ENCODE peak calls at places on chromosomes 1 and 21, in five cellular contexts. One of them, this sample, is unnamed.

GRCh38 chr1:31814041-31814511 is 1.7 kb downstream of the SPOCD1 start:
- DNase-seq in cardiac muscle cell: no peak
- DNase-seq in fibroblast of lung: no peak
- DNase-seq in body of pancreas: no peak
- DNase-seq in SK-N-SH: peak; percentile 69
- DNase-seq in this sample: no peak

GRCh38 chr1:150256549-150257341 is 829 bp upstream of the CA14 start:
- DNase-seq in cardiac muscle cell: peak; percentile 60
- DNase-seq in fibroblast of lung: peak; percentile 23
- DNase-seq in SK-N-SH: no peak
- DNase-seq in body of pancreas: no peak
- DNase-seq in this sample: no peak

GRCh38 chr21:15444118-15444960 is 285.4 kb upstream of the USP25 start:
- DNase-seq in body of pancreas: no peak
- DNase-seq in SK-N-SH: no peak
- DNase-seq in fibroblast of lung: no peak
- DNase-seq in cardiac muscle cell: no peak
- DNase-seq in this sample: no peak

GRCh38 chr21:34112316-34113033 is 39.1 kb downstream of the MRPS6 start:
- DNase-seq in SK-N-SH: no peak
- DNase-seq in cardiac muscle cell: no peak
- DNase-seq in body of pancreas: no peak
- DNase-seq in fibroblast of lung: peak; percentile 55
- DNase-seq in this sample: peak; percentile 55

GRCh38 chr1:167808690-167809089 is 86.9 kb downstream of the MPZL1 start:
- DNase-seq in cardiac muscle cell: no peak
- DNase-seq in fibroblast of lung: no peak
- DNase-seq in body of pancreas: no peak
- DNase-seq in SK-N-SH: no peak
- DNase-seq in this sample: no peak

GRCh38 chr1:109214695-109215623 is 1.2 kb downstream of the SARS1 start:
- DNase-seq in fibroblast of lung: peak; percentile 89
- DNase-seq in body of pancreas: peak; percentile 56
- DNase-seq in cardiac muscle cell: peak; percentile 27
- DNase-seq in SK-N-SH: peak; percentile 69
- DNase-seq in this sample: peak; percentile 86

GRCh38 chr1:56626546-56626945 is 18.6 kb upstream of the PRKAA2 start:
- DNase-seq in SK-N-SH: no peak
- DNase-seq in fibroblast of lung: peak; percentile 61
- DNase-seq in body of pancreas: no peak
- DNase-seq in cardiac muscle cell: no peak
- DNase-seq in this sample: peak; percentile 51

GRCh38 chr1:147719029-147719703 is 41.2 kb downstream of the GJA5 start:
- DNase-seq in SK-N-SH: no peak
- DNase-seq in cardiac muscle cell: no peak
- DNase-seq in body of pancreas: peak; percentile 28
- DNase-seq in fibroblast of lung: no peak
- DNase-seq in this sample: no peak

GRCh38 chr1:145872421-145872891 is 13.2 kb downstream of the ANKRD35 start:
- DNase-seq in fibroblast of lung: no peak
- DNase-seq in cardiac muscle cell: no peak
- DNase-seq in body of pancreas: peak; percentile 42
- DNase-seq in SK-N-SH: no peak
- DNase-seq in this sample: peak; percentile 9

GRCh38 chr1:7420706-7421105 is 350.4 kb upstream of the VAMP3 start:
- DNase-seq in cardiac muscle cell: no peak
- DNase-seq in SK-N-SH: peak; percentile 9
- DNase-seq in body of pancreas: no peak
- DNase-seq in fibroblast of lung: no peak
- DNase-seq in this sample: no peak

GRCh38 chr1:89005286-89006151 is 13.1 kb upstream of the KYAT3 start:
- DNase-seq in fibroblast of lung: no peak
- DNase-seq in SK-N-SH: no peak
- DNase-seq in body of pancreas: no peak
- DNase-seq in cardiac muscle cell: no peak
- DNase-seq in this sample: no peak

GRCh38 chr1:29033829-29034466 is 89.8 kb downstream of the TMEM200B start:
- DNase-seq in cardiac muscle cell: peak; percentile 39
- DNase-seq in body of pancreas: no peak
- DNase-seq in fibroblast of lung: peak; percentile 30
- DNase-seq in SK-N-SH: peak; percentile 61
- DNase-seq in this sample: peak; percentile 10

GRCh38 chr1:67586596-67586995 is 98.4 kb upstream of the GADD45A start:
- DNase-seq in body of pancreas: no peak
- DNase-seq in SK-N-SH: no peak
- DNase-seq in cardiac muscle cell: no peak
- DNase-seq in fibroblast of lung: peak; percentile 67
- DNase-seq in this sample: peak; percentile 58

GRCh38 chr1:215682232-215682631 is 115.1 kb downstream of the KCTD3 start:
- DNase-seq in SK-N-SH: peak; percentile 19
- DNase-seq in body of pancreas: no peak
- DNase-seq in cardiac muscle cell: no peak
- DNase-seq in fibroblast of lung: no peak
- DNase-seq in this sample: no peak

GRCh38 chr1:61434276-61434675 is 290.7 kb downstream of the TM2D1 start:
- DNase-seq in body of pancreas: no peak
- DNase-seq in SK-N-SH: no peak
- DNase-seq in cardiac muscle cell: no peak
- DNase-seq in fibroblast of lung: peak; percentile 48
- DNase-seq in this sample: peak; percentile 25

GRCh38 chr1:97726386-97726785 is 194.4 kb downstream of the DPYD start:
- DNase-seq in fibroblast of lung: peak; percentile 36
- DNase-seq in body of pancreas: no peak
- DNase-seq in SK-N-SH: no peak
- DNase-seq in cardiac muscle cell: no peak
- DNase-seq in this sample: peak; percentile 22

GRCh38 chr1:67771776-67772175 is 61.5 kb downstream of the GNG12 start:
- DNase-seq in cardiac muscle cell: no peak
- DNase-seq in fibroblast of lung: peak; percentile 79
- DNase-seq in body of pancreas: no peak
- DNase-seq in SK-N-SH: no peak
- DNase-seq in this sample: peak; percentile 74

GRCh38 chr1:37399205-37399604 is 75.2 kb upstream of the ZC3H12A start:
- DNase-seq in body of pancreas: no peak
- DNase-seq in SK-N-SH: no peak
- DNase-seq in fibroblast of lung: no peak
- DNase-seq in cardiac muscle cell: no peak
- DNase-seq in this sample: no peak

GRCh38 chr1:215273838-215274516 is 191.4 kb downstream of the KCNK2 start:
- DNase-seq in SK-N-SH: no peak
- DNase-seq in body of pancreas: no peak
- DNase-seq in fibroblast of lung: peak; percentile 94
- DNase-seq in cardiac muscle cell: no peak
- DNase-seq in this sample: peak; percentile 95

GRCh38 chr1:31064685-31065309 is 720 bp downstream of the PUM1 start:
- DNase-seq in fibroblast of lung: peak; percentile 11
- DNase-seq in SK-N-SH: peak; percentile 37
- DNase-seq in cardiac muscle cell: no peak
- DNase-seq in body of pancreas: peak; percentile 20
- DNase-seq in this sample: peak; percentile 12

GRCh38 chr21:27369962-27370578 is 403.2 kb upstream of the ADAMTS5 start:
- DNase-seq in body of pancreas: no peak
- DNase-seq in fibroblast of lung: no peak
- DNase-seq in cardiac muscle cell: no peak
- DNase-seq in SK-N-SH: no peak
- DNase-seq in this sample: no peak

GRCh38 chr1:119673171-119673940 is 25.3 kb upstream of the ZNF697 start:
- DNase-seq in SK-N-SH: no peak
- DNase-seq in fibroblast of lung: peak; percentile 64
- DNase-seq in cardiac muscle cell: no peak
- DNase-seq in body of pancreas: no peak
- DNase-seq in this sample: peak; percentile 54

GRCh38 chr21:45157932-45158331 is 83.6 kb downstream of the ADARB1 start:
- DNase-seq in SK-N-SH: peak; percentile 67
- DNase-seq in cardiac muscle cell: no peak
- DNase-seq in fibroblast of lung: no peak
- DNase-seq in body of pancreas: no peak
- DNase-seq in this sample: no peak

GRCh38 chr1:21643624-21644023 is 25.5 kb downstream of the RAP1GAP start:
- DNase-seq in body of pancreas: no peak
- DNase-seq in fibroblast of lung: no peak
- DNase-seq in SK-N-SH: no peak
- DNase-seq in cardiac muscle cell: no peak
- DNase-seq in this sample: no peak

GRCh38 chr1:164635784-164636729 is 77.1 kb downstream of the PBX1 start:
- DNase-seq in fibroblast of lung: no peak
- DNase-seq in cardiac muscle cell: no peak
- DNase-seq in body of pancreas: peak; percentile 87
- DNase-seq in SK-N-SH: no peak
- DNase-seq in this sample: no peak

GRCh38 chr1:230174765-230175747 is 108.0 kb downstream of the GALNT2 start:
- DNase-seq in cardiac muscle cell: no peak
- DNase-seq in fibroblast of lung: no peak
- DNase-seq in body of pancreas: no peak
- DNase-seq in SK-N-SH: no peak
- DNase-seq in this sample: no peak

GRCh38 chr1:233673947-233674431 is 60.1 kb downstream of the KCNK1 start:
- DNase-seq in fibroblast of lung: peak; percentile 7
- DNase-seq in cardiac muscle cell: no peak
- DNase-seq in body of pancreas: no peak
- DNase-seq in SK-N-SH: no peak
- DNase-seq in this sample: no peak

GRCh38 chr1:201570886-201571624 is 32.1 kb downstream of the NAV1 start:
- DNase-seq in cardiac muscle cell: no peak
- DNase-seq in fibroblast of lung: no peak
- DNase-seq in SK-N-SH: peak; percentile 58
- DNase-seq in body of pancreas: no peak
- DNase-seq in this sample: no peak

GRCh38 chr1:42798010-42798409 is 13.2 kb downstream of the TMEM269 start:
- DNase-seq in body of pancreas: no peak
- DNase-seq in cardiac muscle cell: no peak
- DNase-seq in SK-N-SH: no peak
- DNase-seq in fibroblast of lung: no peak
- DNase-seq in this sample: no peak

DNA sequence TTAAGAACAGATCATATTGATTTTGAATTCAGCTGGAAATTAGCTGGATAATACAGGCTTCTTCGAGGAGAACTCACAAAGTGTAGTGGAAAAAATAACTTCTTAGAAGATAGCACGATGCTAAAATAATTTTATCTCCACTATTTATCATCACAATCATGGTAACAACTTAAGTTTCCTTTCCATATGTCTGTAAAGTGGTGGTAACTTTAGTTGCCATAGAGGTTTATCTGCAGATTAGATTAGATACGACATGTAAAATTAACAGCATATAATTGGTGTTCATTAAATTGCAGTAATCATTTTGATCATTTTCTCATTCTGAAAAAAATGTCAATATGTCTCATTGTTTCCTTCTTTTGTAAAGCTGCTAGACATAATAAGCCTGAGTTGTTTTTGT is 921.5 kb downstream of the KCNT2 start:
- DNase-seq in cardiac muscle cell: no peak
- DNase-seq in fibroblast of lung: no peak
- DNase-seq in body of pancreas: no peak
- DNase-seq in SK-N-SH: no peak
- DNase-seq in this sample: no peak
- H3K4me3 ChIP-seq in cardiac muscle cell: no peak overlapping the region
- H3K4me3 ChIP-seq in fibroblast of lung: no peak overlapping the region
- H3K4me3 ChIP-seq in body of pancreas: no peak overlapping the region
- H3K4me3 ChIP-seq in SK-N-SH: no peak overlapping the region
- H3K4me3 ChIP-seq in this sample: no peak overlapping the region

GRCh38 chr21:43868461-43868860 is 3.4 kb downstream of the AGPAT3 start:
- DNase-seq in cardiac muscle cell: no peak
- DNase-seq in fibroblast of lung: no peak
- DNase-seq in body of pancreas: peak; percentile 52
- DNase-seq in SK-N-SH: no peak
- DNase-seq in this sample: no peak
- H3K4me1 ChIP-seq in cardiac muscle cell: peaks cover 2% of the 10 kb centered on the region
- H3K4me1 ChIP-seq in fibroblast of lung: no peaks in the 10 kb centered on the region
- H3K4me1 ChIP-seq in body of pancreas: peaks cover 33% of the 10 kb centered on the region
- H3K4me1 ChIP-seq in SK-N-SH: peaks cover 14% of the 10 kb centered on the region
- H3K4me1 ChIP-seq in this sample: peaks cover 7% of the 10 kb centered on the region

GRCh38 chr1:222104097-222104496 is 362.2 kb upstream of the DUSP10 start:
- DNase-seq in cardiac muscle cell: no peak
- DNase-seq in fibroblast of lung: no peak
- DNase-seq in SK-N-SH: no peak
- DNase-seq in body of pancreas: no peak
- DNase-seq in this sample: no peak

GRCh38 chr1:222104661-222105392 is 362.9 kb upstream of the DUSP10 start:
- DNase-seq in SK-N-SH: no peak
- DNase-seq in cardiac muscle cell: no peak
- DNase-seq in body of pancreas: no peak
- DNase-seq in fibroblast of lung: no peak
- DNase-seq in this sample: no peak

GRCh38 chr1:222105861-222106260 is 364.0 kb upstream of the DUSP10 start:
- DNase-seq in cardiac muscle cell: no peak
- DNase-seq in fibroblast of lung: no peak
- DNase-seq in body of pancreas: no peak
- DNase-seq in SK-N-SH: no peak
- DNase-seq in this sample: no peak

GRCh38 chr1:222106369-222106768 is 364.5 kb upstream of the DUSP10 start:
- DNase-seq in fibroblast of lung: no peak
- DNase-seq in SK-N-SH: peak; percentile 21
- DNase-seq in body of pancreas: no peak
- DNase-seq in cardiac muscle cell: no peak
- DNase-seq in this sample: no peak

DNA sequence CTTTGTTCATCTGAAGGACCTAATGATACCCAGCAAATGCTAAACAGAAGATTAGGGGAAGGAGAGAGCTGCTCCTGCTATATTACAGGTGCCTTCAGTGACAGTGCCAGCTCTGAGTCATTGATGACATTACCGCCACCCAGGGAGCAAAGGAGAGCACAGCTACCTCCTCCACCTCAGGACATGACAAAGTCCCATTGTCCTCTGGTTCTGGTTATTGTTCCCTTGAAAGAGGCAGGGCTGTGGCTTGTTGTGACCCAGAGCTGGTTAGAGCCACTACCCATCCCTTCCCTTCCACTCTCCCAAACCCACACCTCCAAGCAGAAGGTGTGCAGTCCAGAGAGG is 363.5 kb upstream of the DUSP10 start:
- DNase-seq in cardiac muscle cell: no peak
- DNase-seq in body of pancreas: peak; percentile 62
- DNase-seq in fibroblast of lung: no peak
- DNase-seq in SK-N-SH: no peak
- DNase-seq in this sample: no peak
- TF ChIP-seq CTCF in cardiac muscle cell: no peak
- TF ChIP-seq CTCF in body of pancreas: no peak
- TF ChIP-seq CTCF in fibroblast of lung: no peak
- TF ChIP-seq CTCF in SK-N-SH: no peak
- TF ChIP-seq CTCF in this sample: no peak

GRCh38 chr21:42406201-42406601 is 2.5 kb downstream of the UBASH3A start:
- DNase-seq in SK-N-SH: no peak
- DNase-seq in fibroblast of lung: no peak
- DNase-seq in cardiac muscle cell: no peak
- DNase-seq in body of pancreas: no peak
- DNase-seq in this sample: no peak

GRCh38 chr21:42406846-42407245 is 3.1 kb downstream of the UBASH3A start:
- DNase-seq in cardiac muscle cell: no peak
- DNase-seq in body of pancreas: no peak
- DNase-seq in SK-N-SH: no peak
- DNase-seq in fibroblast of lung: no peak
- DNase-seq in this sample: no peak

GRCh38 chr21:42403611-42404231 is at the start of gene UBASH3A:
- DNase-seq in cardiac muscle cell: no peak
- DNase-seq in body of pancreas: no peak
- DNase-seq in SK-N-SH: no peak
- DNase-seq in fibroblast of lung: no peak
- DNase-seq in this sample: no peak

GRCh38 chr21:42404534-42404933 is 832 bp downstream of the UBASH3A start:
- DNase-seq in fibroblast of lung: no peak
- DNase-seq in body of pancreas: no peak
- DNase-seq in SK-N-SH: no peak
- DNase-seq in cardiac muscle cell: peak; percentile 24
- DNase-seq in this sample: no peak

GRCh38 chr21:42405064-42406059 is 1.7 kb downstream of the UBASH3A start:
- DNase-seq in body of pancreas: no peak
- DNase-seq in cardiac muscle cell: no peak
- DNase-seq in SK-N-SH: no peak
- DNase-seq in fibroblast of lung: no peak
- DNase-seq in this sample: no peak
- H3K4me3 ChIP-seq in body of pancreas: no peak overlapping the region
- H3K4me3 ChIP-seq in cardiac muscle cell: no peak overlapping the region
- H3K4me3 ChIP-seq in SK-N-SH: no peak overlapping the region
- H3K4me3 ChIP-seq in fibroblast of lung: no peak overlapping the region
- H3K4me3 ChIP-seq in this sample: no peak overlapping the region